ENCODE peak calls at places on chromosome 9, in nine cellular contexts. One of them, this sample, is unnamed.

GRCh38 chr9:38406476-38407186 is 14.1 kb downstream of the ALDH1B1 start:
- DNase-seq in thoracic aorta: no peak
- DNase-seq in H4: no peak
- DNase-seq in B cell: no peak
- DNase-seq in WERI-Rb-1: no peak
- DNase-seq in HT-29: no peak
- DNase-seq in CD8-positive, alpha-beta T cell: no peak
- DNase-seq in midbrain: no peak
- DNase-seq in cardiac muscle cell: no peak
- DNase-seq in this sample: no peak

GRCh38 chr9:92661761-92662160 is 8.2 kb downstream of the IPPK start:
- DNase-seq in thoracic aorta: no peak
- DNase-seq in H4: no peak
- DNase-seq in B cell: no peak
- DNase-seq in WERI-Rb-1: no peak
- DNase-seq in HT-29: no peak
- DNase-seq in CD8-positive, alpha-beta T cell: no peak
- DNase-seq in midbrain: no peak
- DNase-seq in cardiac muscle cell: no peak
- DNase-seq in this sample: no peak

GRCh38 chr9:88753691-88754367 is 218.9 kb downstream of the NXNL2 start:
- DNase-seq in thoracic aorta: no peak
- DNase-seq in H4: no peak
- DNase-seq in B cell: no peak
- DNase-seq in WERI-Rb-1: peak
- DNase-seq in HT-29: no peak
- DNase-seq in CD8-positive, alpha-beta T cell: no peak
- DNase-seq in midbrain: no peak
- DNase-seq in cardiac muscle cell: no peak
- DNase-seq in this sample: no peak

GRCh38 chr9:15935661-15936315 is 382.9 kb downstream of the CCDC171 start:
- DNase-seq in thoracic aorta: no peak
- DNase-seq in H4: no peak
- DNase-seq in B cell: no peak
- DNase-seq in WERI-Rb-1: no peak
- DNase-seq in HT-29: no peak
- DNase-seq in CD8-positive, alpha-beta T cell: no peak
- DNase-seq in midbrain: no peak
- DNase-seq in cardiac muscle cell: no peak
- DNase-seq in this sample: no peak

GRCh38 chr9:19985081-19985480 is 196.2 kb upstream of the SLC24A2 start:
- DNase-seq in thoracic aorta: no peak
- DNase-seq in H4: no peak
- DNase-seq in B cell: no peak
- DNase-seq in WERI-Rb-1: no peak
- DNase-seq in HT-29: no peak
- DNase-seq in CD8-positive, alpha-beta T cell: no peak
- DNase-seq in midbrain: no peak
- DNase-seq in cardiac muscle cell: no peak
- DNase-seq in this sample: no peak

GRCh38 chr9:106557996-106558667 is 304.8 kb upstream of the ZNF462 start:
- DNase-seq in thoracic aorta: no peak
- DNase-seq in H4: no peak
- DNase-seq in B cell: no peak
- DNase-seq in WERI-Rb-1: no peak
- DNase-seq in HT-29: no peak
- DNase-seq in CD8-positive, alpha-beta T cell: no peak
- DNase-seq in midbrain: no peak
- DNase-seq in cardiac muscle cell: no peak
- DNase-seq in this sample: no peak

GRCh38 chr9:130663258-130664171 is 879 bp upstream of the PRDM12 start:
- DNase-seq in thoracic aorta: no peak
- DNase-seq in H4: no peak
- DNase-seq in B cell: peak
- DNase-seq in WERI-Rb-1: peak
- DNase-seq in HT-29: no peak
- DNase-seq in CD8-positive, alpha-beta T cell: no peak
- DNase-seq in midbrain: no peak
- DNase-seq in cardiac muscle cell: no peak
- DNase-seq in this sample: no peak

GRCh38 chr9:38619556-38620447 is 594 bp downstream of the ANKRD18A start:
- DNase-seq in thoracic aorta: no peak
- DNase-seq in H4: no peak
- DNase-seq in B cell: no peak
- DNase-seq in WERI-Rb-1: peak
- DNase-seq in HT-29: peak
- DNase-seq in CD8-positive, alpha-beta T cell: no peak
- DNase-seq in midbrain: no peak
- DNase-seq in cardiac muscle cell: peak
- DNase-seq in this sample: no peak

GRCh38 chr9:30970186-30970585 is 1414.3 kb upstream of the ACO1 start:
- DNase-seq in thoracic aorta: no peak
- DNase-seq in H4: no peak
- DNase-seq in B cell: no peak
- DNase-seq in WERI-Rb-1: no peak
- DNase-seq in HT-29: no peak
- DNase-seq in CD8-positive, alpha-beta T cell: no peak
- DNase-seq in midbrain: no peak
- DNase-seq in cardiac muscle cell: no peak
- DNase-seq in this sample: no peak

GRCh38 chr9:99544526-99544925 is 277.2 kb upstream of the NR4A3 start:
- DNase-seq in thoracic aorta: no peak
- DNase-seq in H4: no peak
- DNase-seq in B cell: no peak
- DNase-seq in WERI-Rb-1: no peak
- DNase-seq in HT-29: no peak
- DNase-seq in CD8-positive, alpha-beta T cell: no peak
- DNase-seq in midbrain: no peak
- DNase-seq in cardiac muscle cell: no peak
- DNase-seq in this sample: no peak

GRCh38 chr9:88574993-88575392 is 40.0 kb downstream of the NXNL2 start:
- DNase-seq in thoracic aorta: no peak
- DNase-seq in H4: peak
- DNase-seq in B cell: no peak
- DNase-seq in WERI-Rb-1: no peak
- DNase-seq in HT-29: no peak
- DNase-seq in CD8-positive, alpha-beta T cell: no peak
- DNase-seq in midbrain: no peak
- DNase-seq in cardiac muscle cell: no peak
- DNase-seq in this sample: no peak

GRCh38 chr9:122897969-122898368 is 7.2 kb downstream of the RC3H2 start:
- DNase-seq in thoracic aorta: no peak
- DNase-seq in H4: no peak
- DNase-seq in B cell: no peak
- DNase-seq in WERI-Rb-1: no peak
- DNase-seq in HT-29: no peak
- DNase-seq in CD8-positive, alpha-beta T cell: no peak
- DNase-seq in midbrain: no peak
- DNase-seq in cardiac muscle cell: no peak
- DNase-seq in this sample: no peak

GRCh38 chr9:114271556-114272510 is 51.1 kb upstream of the ORM1 start:
- DNase-seq in thoracic aorta: no peak
- DNase-seq in H4: no peak
- DNase-seq in B cell: no peak
- DNase-seq in WERI-Rb-1: peak
- DNase-seq in HT-29: peak
- DNase-seq in CD8-positive, alpha-beta T cell: no peak
- DNase-seq in midbrain: peak
- DNase-seq in cardiac muscle cell: peak
- DNase-seq in this sample: no peak

GRCh38 chr9:79254900-79255651 is 316.7 kb upstream of the TLE4 start:
- DNase-seq in thoracic aorta: no peak
- DNase-seq in H4: no peak
- DNase-seq in B cell: no peak
- DNase-seq in WERI-Rb-1: peak
- DNase-seq in HT-29: peak
- DNase-seq in CD8-positive, alpha-beta T cell: no peak
- DNase-seq in midbrain: no peak
- DNase-seq in cardiac muscle cell: no peak
- DNase-seq in this sample: no peak

GRCh38 chr9:82490019-82490499 is 501.5 kb downstream of the SPATA31D1 start:
- DNase-seq in thoracic aorta: no peak
- DNase-seq in H4: peak
- DNase-seq in B cell: no peak
- DNase-seq in WERI-Rb-1: no peak
- DNase-seq in HT-29: no peak
- DNase-seq in CD8-positive, alpha-beta T cell: no peak
- DNase-seq in midbrain: no peak
- DNase-seq in cardiac muscle cell: no peak
- DNase-seq in this sample: no peak

GRCh38 chr9:130421154-130421801 is 23.5 kb upstream of the ASS1 start:
- DNase-seq in thoracic aorta: no peak
- DNase-seq in H4: no peak
- DNase-seq in B cell: no peak
- DNase-seq in WERI-Rb-1: no peak
- DNase-seq in HT-29: no peak
- DNase-seq in CD8-positive, alpha-beta T cell: no peak
- DNase-seq in midbrain: no peak
- DNase-seq in cardiac muscle cell: no peak
- DNase-seq in this sample: no peak

GRCh38 chr9:100714372-100715099 is 136.7 kb downstream of the CAVIN4 start:
- DNase-seq in thoracic aorta: no peak
- DNase-seq in H4: peak
- DNase-seq in B cell: peak
- DNase-seq in WERI-Rb-1: peak
- DNase-seq in HT-29: peak
- DNase-seq in CD8-positive, alpha-beta T cell: no peak
- DNase-seq in midbrain: peak
- DNase-seq in cardiac muscle cell: peak
- DNase-seq in this sample: no peak

GRCh38 chr9:120136685-120137084 is 443.3 kb downstream of the CDK5RAP2 start:
- DNase-seq in thoracic aorta: no peak
- DNase-seq in H4: no peak
- DNase-seq in B cell: no peak
- DNase-seq in WERI-Rb-1: no peak
- DNase-seq in HT-29: no peak
- DNase-seq in CD8-positive, alpha-beta T cell: no peak
- DNase-seq in midbrain: no peak
- DNase-seq in cardiac muscle cell: no peak
- DNase-seq in this sample: no peak

GRCh38 chr9:93861736-93862358 is 93.3 kb downstream of the BARX1 start:
- DNase-seq in thoracic aorta: no peak
- DNase-seq in H4: no peak
- DNase-seq in B cell: no peak
- DNase-seq in WERI-Rb-1: peak
- DNase-seq in HT-29: no peak
- DNase-seq in CD8-positive, alpha-beta T cell: no peak
- DNase-seq in midbrain: no peak
- DNase-seq in cardiac muscle cell: no peak
- DNase-seq in this sample: no peak

GRCh38 chr9:126927419-126927818 is 12.8 kb downstream of the RALGPS1 start:
- DNase-seq in thoracic aorta: no peak
- DNase-seq in H4: no peak
- DNase-seq in B cell: no peak
- DNase-seq in WERI-Rb-1: no peak
- DNase-seq in HT-29: no peak
- DNase-seq in CD8-positive, alpha-beta T cell: no peak
- DNase-seq in midbrain: no peak
- DNase-seq in cardiac muscle cell: no peak
- DNase-seq in this sample: no peak

GRCh38 chr9:114745108-114745848 is 60.6 kb downstream of the TNFSF15 start:
- DNase-seq in thoracic aorta: no peak
- DNase-seq in H4: no peak
- DNase-seq in B cell: no peak
- DNase-seq in WERI-Rb-1: no peak
- DNase-seq in HT-29: no peak
- DNase-seq in CD8-positive, alpha-beta T cell: no peak
- DNase-seq in midbrain: peak
- DNase-seq in cardiac muscle cell: no peak
- DNase-seq in this sample: no peak

GRCh38 chr9:3517377-3518048 is 8.3 kb downstream of the RFX3 start:
- DNase-seq in thoracic aorta: no peak
- DNase-seq in H4: no peak
- DNase-seq in B cell: no peak
- DNase-seq in WERI-Rb-1: no peak
- DNase-seq in HT-29: no peak
- DNase-seq in CD8-positive, alpha-beta T cell: no peak
- DNase-seq in midbrain: no peak
- DNase-seq in cardiac muscle cell: no peak
- DNase-seq in this sample: no peak

GRCh38 chr9:117134826-117135411 is 279.9 kb downstream of the ASTN2 start:
- DNase-seq in thoracic aorta: no peak
- DNase-seq in H4: no peak
- DNase-seq in B cell: no peak
- DNase-seq in WERI-Rb-1: no peak
- DNase-seq in HT-29: no peak
- DNase-seq in CD8-positive, alpha-beta T cell: no peak
- DNase-seq in midbrain: no peak
- DNase-seq in cardiac muscle cell: no peak
- DNase-seq in this sample: no peak

GRCh38 chr9:127121628-127122175 is 733 bp downstream of the ANGPTL2 start:
- DNase-seq in thoracic aorta: no peak
- DNase-seq in H4: no peak
- DNase-seq in B cell: no peak
- DNase-seq in WERI-Rb-1: no peak
- DNase-seq in HT-29: no peak
- DNase-seq in CD8-positive, alpha-beta T cell: no peak
- DNase-seq in midbrain: no peak
- DNase-seq in cardiac muscle cell: peak
- DNase-seq in this sample: no peak

GRCh38 chr9:112795946-112796345 is 45.4 kb downstream of the SNX30 start:
- DNase-seq in thoracic aorta: no peak
- DNase-seq in H4: no peak
- DNase-seq in B cell: no peak
- DNase-seq in WERI-Rb-1: no peak
- DNase-seq in HT-29: no peak
- DNase-seq in CD8-positive, alpha-beta T cell: no peak
- DNase-seq in midbrain: no peak
- DNase-seq in cardiac muscle cell: no peak
- DNase-seq in this sample: no peak

GRCh38 chr9:113659740-113660139 is 196.2 kb downstream of the RGS3 start:
- DNase-seq in thoracic aorta: no peak
- DNase-seq in H4: no peak
- DNase-seq in B cell: no peak
- DNase-seq in WERI-Rb-1: no peak
- DNase-seq in HT-29: no peak
- DNase-seq in CD8-positive, alpha-beta T cell: no peak
- DNase-seq in midbrain: no peak
- DNase-seq in cardiac muscle cell: no peak
- DNase-seq in this sample: no peak